ENCODE peak calls at places on chromosomes 4 and X, in five cellular contexts. Z, L, H, D and R are unnamed samples. For H3K4me1, the result is how much of the 10 kb centered on the place peaks cover.

GRCh38 chr4:4836044-4836443 is 23.4 kb upstream of the MSX1 start:
- DNase-seq in Z (no peak), L (no peak), H (no peak), D (no peak), R (no peak)

GRCh38 chrX:138345801-138346200 is 365.7 kb downstream of the FGF13 start:
- DNase-seq in Z (no peak), L (no peak), H (no peak), D (no peak), R (no peak)

GRCh38 chrX:122187065-122187464 is 997.0 kb upstream of the GRIA3 start:
- DNase-seq in Z (no peak), L (no peak), H (no peak), D (no peak), R (no peak)

GRCh38 chr4:337932-338758 is 531 bp downstream of the ZNF141 start:
- DNase-seq in Z (no peak), L (no peak), H (no peak), D (no peak), R (no peak)

GRCh38 chr4:184649971-184650855 is 675 bp downstream of the PRIMPOL start:
- DNase-seq in Z (no peak), L (no peak), H (no peak), D (peak), R (peak)

GRCh38 chrX:119488749-119489148 is 20.5 kb downstream of the SLC25A5 start:
- DNase-seq in Z (peak), L (no peak), H (no peak), D (peak), R (peak)

GRCh38 chr4:181330654-181331595 is 912.3 kb upstream of the TENM3 start:
- DNase-seq in Z (no peak), L (no peak), H (no peak), D (no peak), R (peak)

GRCh38 chrX:11376163-11376562 is 83.0 kb downstream of the AMELX start:
- DNase-seq in Z (no peak), L (no peak), H (no peak), D (no peak), R (no peak)

GRCh38 chr4:122758033-122758432 is 25.5 kb downstream of the BBS12 start:
- DNase-seq in Z (peak), L (no peak), H (no peak), D (no peak), R (peak)

GRCh38 chr4:153541426-153542096 is 75.4 kb downstream of the TMEM131L start:
- DNase-seq in Z (no peak), L (no peak), H (no peak), D (no peak), R (no peak)

GRCh38 chr4:41268024-41268423 is 11.3 kb downstream of the UCHL1 start:
- DNase-seq in Z (no peak), L (no peak), H (no peak), D (no peak), R (no peak)

GRCh38 chrX:108203540-108203939 is 112.0 kb downstream of the ATG4A start:
- DNase-seq in Z (no peak), L (no peak), H (no peak), D (no peak), R (no peak)
- TF ChIP-seq CREB1 in Z (no peak), L (no peak), H (no peak), D (no peak), R (no peak)

GRCh38 chr4:7814451-7814850 is 125.2 kb downstream of the AFAP1 start:
- DNase-seq in Z (no peak), L (no peak), H (no peak), D (no peak), R (no peak)
- H3K4me1 ChIP-seq in Z (under half), L (under half), H (under half), D (under half), R (under half)

GRCh38 chrX:71623714-71624113 is 5.4 kb upstream of the CXCR3 start:
- DNase-seq in Z (no peak), L (no peak), H (no peak), D (no peak), R (no peak)
- H3K27ac ChIP-seq in Z (no peak), L (no peak), H (peak), D (no peak), R (no peak)

DNA sequence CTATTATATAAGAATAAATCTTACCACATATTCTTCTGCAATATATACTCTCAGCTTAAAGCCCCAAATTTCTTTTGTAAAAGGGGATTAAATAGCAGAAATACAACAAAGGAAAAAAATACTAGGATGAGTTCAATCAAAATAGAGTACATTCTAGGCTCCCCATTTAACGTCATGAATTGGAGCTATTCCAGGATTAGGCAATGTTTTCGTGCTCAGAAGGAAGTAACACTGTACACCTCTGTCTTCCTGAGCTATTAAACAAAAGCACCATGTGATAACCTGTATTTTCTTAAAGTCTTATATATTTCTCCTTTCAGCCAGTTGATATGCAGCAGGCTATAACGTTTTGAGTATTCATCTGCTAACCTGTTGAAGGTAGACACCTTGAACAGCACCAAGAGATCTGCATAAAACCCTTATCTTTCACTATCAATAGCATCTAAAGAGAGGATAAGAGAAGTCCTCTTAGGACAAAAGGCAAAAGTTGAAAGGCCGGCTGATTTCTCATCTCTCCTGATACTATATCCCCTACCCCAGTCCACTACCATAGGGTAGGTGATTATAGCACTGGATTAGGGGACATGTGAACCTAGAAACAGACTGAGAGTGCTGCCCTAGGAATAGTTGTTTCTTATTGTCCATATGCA is 31.5 kb downstream of the TEC start:
- DNase-seq in Z (no peak), L (no peak), H (no peak), D (no peak), R (no peak)
- TF ChIP-seq CREB1 in Z (no peak), L (no peak), H (no peak), D (no peak), R (no peak)

DNA sequence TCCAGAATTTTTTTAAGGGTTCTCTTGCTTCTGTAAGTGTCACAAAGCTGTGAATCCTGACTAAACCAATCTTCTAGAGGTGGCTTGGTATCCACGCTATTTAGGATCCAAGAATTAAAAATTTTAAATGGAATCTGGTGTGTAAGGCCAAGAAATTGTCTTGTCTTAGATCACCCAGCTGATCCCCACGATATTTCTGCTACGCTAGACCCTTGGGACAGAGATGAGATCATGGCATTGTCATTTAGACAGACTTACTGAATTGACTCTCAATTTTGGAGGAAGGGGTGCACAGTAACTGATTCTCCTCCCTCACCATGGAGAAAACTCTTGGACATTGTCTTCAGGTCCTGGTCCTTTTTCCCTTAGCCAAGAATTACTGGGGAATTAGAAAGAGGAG is 5.7 kb downstream of the GPRIN3 start:
- DNase-seq in Z (no peak), L (no peak), H (no peak), D (no peak), R (no peak)
- H3K4me1 ChIP-seq in Z (under half), L (under half), H (under half), D (under half), R (under half)

GRCh38 chrX:72095370-72095769 is 36.3 kb downstream of the RTL5 start:
- DNase-seq in Z (no peak), L (no peak), H (no peak), D (no peak), R (no peak)
- H3K27ac ChIP-seq in Z (no peak), L (no peak), H (no peak), D (no peak), R (no peak)

DNA sequence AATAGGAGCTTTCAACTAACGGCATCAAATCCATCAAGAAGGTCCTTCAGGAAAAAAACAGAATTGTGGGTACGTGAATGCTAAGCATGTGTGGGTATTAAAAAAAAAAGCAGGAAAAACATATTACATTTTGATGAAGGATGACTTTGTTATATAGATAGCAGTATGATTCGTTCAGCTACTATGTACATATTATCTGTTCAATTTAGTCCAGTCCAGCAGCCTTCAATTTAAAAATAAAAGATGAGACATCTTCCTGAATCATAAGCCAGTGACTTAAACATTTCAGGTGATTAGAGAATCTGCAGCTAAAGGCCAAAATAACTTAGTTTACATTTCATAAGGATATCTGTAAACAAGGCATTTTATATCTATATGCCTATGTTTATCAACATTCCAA is 63.4 kb downstream of the LCORL start:
- DNase-seq in Z (no peak), L (no peak), H (no peak), D (no peak), R (no peak)
- TF ChIP-seq CREB1 in Z (no peak), L (no peak), H (no peak), D (no peak), R (no peak)

GRCh38 chr4:87966095-87966496 is 9.4 kb upstream of the SPP1 start:
- DNase-seq in Z (no peak), L (no peak), H (no peak), D (no peak), R (no peak)

GRCh38 chr4:87956501-87956900 is 19.0 kb upstream of the SPP1 start:
- DNase-seq in Z (no peak), L (no peak), H (no peak), D (no peak), R (no peak)

GRCh38 chr4:87965501-87965975 is 10.0 kb upstream of the SPP1 start:
- DNase-seq in Z (no peak), L (no peak), H (no peak), D (no peak), R (peak)

GRCh38 chr4:87967193-87967592 is 8.3 kb upstream of the SPP1 start:
- DNase-seq in Z (no peak), L (no peak), H (no peak), D (no peak), R (no peak)

GRCh38 chr4:87961993-87962791 is 13.3 kb upstream of the SPP1 start:
- DNase-seq in Z (no peak), L (no peak), H (no peak), D (no peak), R (no peak)
- H3K4me1 ChIP-seq in Z (under half), L (under half), H (under half), D (under half), R (under half)

GRCh38 chr4:31043382-31044062 is 323.4 kb downstream of the PCDH7 start:
- DNase-seq in Z (no peak), L (no peak), H (no peak), D (no peak), R (peak)
- H3K27ac ChIP-seq in Z (no peak), L (no peak), H (no peak), D (no peak), R (peak)